ENCODE peak calls at places on chromosomes 12 and 14, in four cellular contexts. One of them, this sample, is unnamed.

GRCh38 chr12:90729741-90730140 is 225.2 kb downstream of the CCER1 start:
- DNase-seq in vagina: no peak
- DNase-seq in fibroblast of pulmonary artery: peak
- DNase-seq in HFFc6: no peak
- DNase-seq in this sample: no peak

GRCh38 chr14:56247495-56248087 is 129.4 kb downstream of the PELI2 start:
- DNase-seq in vagina: no peak
- DNase-seq in fibroblast of pulmonary artery: peak
- DNase-seq in HFFc6: peak
- DNase-seq in this sample: no peak

GRCh38 chr12:13195244-13195643 is 1.3 kb upstream of the EMP1 start:
- DNase-seq in vagina: no peak
- DNase-seq in fibroblast of pulmonary artery: no peak
- DNase-seq in HFFc6: no peak
- DNase-seq in this sample: no peak

GRCh38 chr14:34722723-34723545 is 8.5 kb upstream of the CFL2 start:
- DNase-seq in vagina: no peak
- DNase-seq in fibroblast of pulmonary artery: peak
- DNase-seq in HFFc6: peak
- DNase-seq in this sample: peak

GRCh38 chr12:123973552-123974341 is 732 bp downstream of the ZNF664 start:
- DNase-seq in vagina: no peak
- DNase-seq in fibroblast of pulmonary artery: peak
- DNase-seq in HFFc6: no peak
- DNase-seq in this sample: no peak

GRCh38 chr12:27631365-27631764 is 64.9 kb upstream of the REP15 start:
- DNase-seq in vagina: no peak
- DNase-seq in fibroblast of pulmonary artery: no peak
- DNase-seq in HFFc6: no peak
- DNase-seq in this sample: no peak

GRCh38 chr14:62409909-62410308 is 635.3 kb downstream of the KCNH5 start:
- DNase-seq in vagina: no peak
- DNase-seq in fibroblast of pulmonary artery: peak
- DNase-seq in HFFc6: no peak
- DNase-seq in this sample: no peak

GRCh38 chr12:14213542-14213941 is 151.9 kb upstream of the ATF7IP start:
- DNase-seq in vagina: no peak
- DNase-seq in fibroblast of pulmonary artery: no peak
- DNase-seq in HFFc6: no peak
- DNase-seq in this sample: no peak